ENCODE peak calls at places on chromosomes 7 and 10, in six cellular contexts. V is OCI-LY7; T is stimulated activated naive B cell treated with anti-CD40 and anti-IgM and Interleukin-4, amounts not matched to agents 10 μg/mL and 1 μg/mL and 100 μg/mL, for 72 hours; I is SJSA1; G is NCI-H2081 treated with DMSO at 0.1 percent for 48 hours; F is NCI-H69. K is an unnamed sample.

GRCh38 chr10:86655173-86655540 is 810 bp downstream of the OPN4 start:
- DNase-seq in T (no peak), G (no peak), I (no peak), V (no peak), F (no peak), K (no peak)

GRCh38 chr10:101050206-101051069 is 11.4 kb upstream of the KAZALD1 start:
- DNase-seq in T (peak; percentile 53), F (peak; percentile 91), V (peak; percentile 83), G (peak; percentile 18), I (peak; percentile 67), K (peak; percentile 84)

GRCh38 chr10:117419921-117420320 is 44.7 kb upstream of the PDZD8 start:
- DNase-seq in I (no peak), V (no peak), G (no peak), T (no peak), F (no peak), K (no peak)

GRCh38 chr10:6840093-6840763 is 260.2 kb upstream of the PRKCQ start:
- DNase-seq in F (no peak), G (no peak), I (no peak), T (no peak), V (no peak), K (no peak)

GRCh38 chr10:126331101-126331500 is 57.2 kb downstream of the ADAM12 start:
- DNase-seq in F (no peak), T (no peak), V (no peak), I (no peak), G (no peak), K (no peak)

GRCh38 chr10:85734791-85735190 is 631.8 kb downstream of the GRID1 start:
- DNase-seq in F (no peak), I (no peak), V (no peak), G (no peak), T (no peak), K (no peak)

GRCh38 chr10:129531195-129531968 is 64.3 kb downstream of the MGMT start:
- DNase-seq in F (no peak), G (no peak), T (no peak), I (no peak), V (no peak), K (no peak)

GRCh38 chr10:71795248-71795647 is 21.9 kb upstream of the VSIR start:
- DNase-seq in I (no peak), G (no peak), T (no peak), F (no peak), V (peak; percentile 31), K (no peak)

GRCh38 chr10:35752469-35753450 is 110.7 kb upstream of the FZD8 start:
- DNase-seq in V (no peak), G (no peak), F (peak; percentile 44), I (no peak), T (no peak), K (no peak)

GRCh38 chr10:86045896-86046295 is 320.7 kb downstream of the GRID1 start:
- DNase-seq in T (no peak), F (no peak), V (no peak), I (no peak), G (no peak), K (no peak)

GRCh38 chr10:44864637-44865288 is 46.4 kb upstream of the TMEM72 start:
- DNase-seq in V (peak; percentile 67), I (peak; percentile 88), F (peak; percentile 57), G (no peak), T (peak; percentile 65), K (peak; percentile 86)

GRCh38 chr7:123747620-123748141 is 1.1 kb downstream of the WASL start:
- DNase-seq in T (no peak), G (no peak), V (peak; percentile 30), I (peak; percentile 66), F (peak; percentile 88), K (no peak)

GRCh38 chr10:19921300-19922140 is 105.3 kb downstream of the PLXDC2 start:
- DNase-seq in T (no peak), G (no peak), I (no peak), V (no peak), F (no peak), K (no peak)

GRCh38 chr7:35555934-35556333 is 139.0 kb downstream of the HERPUD2 start:
- DNase-seq in G (no peak), I (no peak), V (no peak), F (peak; percentile 10), T (no peak), K (no peak)

GRCh38 chr10:44673245-44673999 is 237.7 kb upstream of the TMEM72 start:
- DNase-seq in T (no peak), I (no peak), G (no peak), V (no peak), F (no peak), K (no peak)

GRCh38 chr7:82699773-82700186 is 256.2 kb upstream of the CACNA2D1 start:
- DNase-seq in T (no peak), G (no peak), V (no peak), I (peak; percentile 71), F (peak; percentile 30), K (no peak)

GRCh38 chr10:1100143-1100542 is 44.0 kb downstream of the WDR37 start:
- DNase-seq in I (no peak), F (no peak), G (no peak), T (no peak), V (no peak), K (no peak)

GRCh38 chr7:151699920-151700319 is 177.0 kb downstream of the PRKAG2 start:
- DNase-seq in G (no peak), I (no peak), V (no peak), F (no peak), T (no peak), K (no peak)

GRCh38 chr10:70232155-70232858 is 922 bp downstream of the PPA1 start:
- DNase-seq in T (no peak), F (peak; percentile 79), G (no peak), V (peak; percentile 50), I (peak; percentile 58), K (peak; percentile 23)

GRCh38 chr7:44111759-44112158 is 7.6 kb downstream of the AEBP1 start:
- DNase-seq in F (no peak), T (no peak), I (no peak), G (no peak), V (peak; percentile 41), K (no peak)

GRCh38 chr7:43884617-43885016 is 15.3 kb upstream of the MRPS24 start:
- DNase-seq in F (no peak), T (no peak), V (no peak), I (no peak), G (no peak), K (no peak)

GRCh38 chr10:96703358-96703757 is 17.0 kb downstream of the PIK3AP1 start:
- DNase-seq in G (no peak), V (peak; percentile 64), F (no peak), T (no peak), I (no peak), K (peak; percentile 53)

GRCh38 chr7:158684329-158684728 is 20.3 kb downstream of the NCAPG2 start:
- DNase-seq in T (no peak), G (no peak), F (no peak), V (no peak), I (no peak), K (no peak)

GRCh38 chr10:71882813-71883746 is 32.0 kb upstream of the PSAP start:
- DNase-seq in F (peak; percentile 24), I (no peak), V (peak; percentile 50), G (no peak), T (no peak), K (no peak)

GRCh38 chr7:47371733-47372368 is 210.1 kb downstream of the TNS3 start:
- DNase-seq in F (peak; percentile 99), I (peak; percentile 73), T (no peak), G (peak; percentile 96), V (no peak), K (no peak)

GRCh38 chr10:118238573-118239240 is 103.4 kb downstream of the FAM204A start:
- DNase-seq in T (no peak), I (no peak), V (no peak), G (no peak), F (peak; percentile 56), K (no peak)

GRCh38 chr10:72087392-72087968 is 871 bp downstream of the SPOCK2 start:
- DNase-seq in T (no peak), V (peak; percentile 34), F (peak; percentile 39), G (no peak), I (no peak), K (peak; percentile 67)

GRCh38 chr10:96714031-96714590 is 6.2 kb downstream of the PIK3AP1 start:
- DNase-seq in T (no peak), V (no peak), F (no peak), G (no peak), I (no peak), K (no peak)

GRCh38 chr7:151252961-151253691 is 4.6 kb upstream of the SMARCD3 start:
- DNase-seq in I (no peak), V (no peak), G (no peak), F (no peak), T (no peak), K (no peak)

GRCh38 chr7:50595538-50596102 is 30.4 kb upstream of the DDC start:
- DNase-seq in V (peak; percentile 28), T (no peak), I (no peak), F (peak; percentile 82), G (no peak), K (no peak)

GRCh38 chr7:154911411-154911810 is 91.5 kb downstream of the PAXIP1 start:
- DNase-seq in I (no peak), F (no peak), T (no peak), G (no peak), V (no peak), K (no peak)

GRCh38 chr10:96082153-96082552 is 38.8 kb downstream of the CCNJ start:
- DNase-seq in T (no peak), I (no peak), G (no peak), V (no peak), F (no peak), K (no peak)

GRCh38 chr7:135938563-135938962 is 38.6 kb downstream of the MTPN start:
- DNase-seq in G (no peak), F (no peak), I (no peak), V (no peak), T (no peak), K (no peak)

GRCh38 chr7:106080307-106080987 is 31.7 kb downstream of the SYPL1 start:
- DNase-seq in F (no peak), G (no peak), T (no peak), I (no peak), V (no peak), K (no peak)

K was measured in germinal center.